ENCODE peak calls at places on chromosomes 2 and 18, in six cellular contexts. D is lung, M is pancreas, L is IMR-90, Y is neural progenitor cell, A is right lobe of liver. X is an unnamed sample.

GRCh38 chr2:182406221-182406620 is 20.6 kb downstream of the PDE1A start:
- DNase-seq in D (no peak), M (no peak), L (peak), Y (no peak), A (no peak), X (no peak)

GRCh38 chr2:217047209-217047998 is 187.5 kb upstream of the TNP1 start:
- DNase-seq in D (no peak), M (no peak), L (peak), Y (no peak), A (no peak), X (no peak)

GRCh38 chr2:170052151-170052550 is 125.8 kb upstream of the MYO3B start:
- DNase-seq in D (no peak), M (no peak), L (peak), Y (no peak), A (no peak), X (no peak)

GRCh38 chr2:140567734-140568133 is 1563.1 kb downstream of the LRP1B start:
- DNase-seq in D (no peak), M (no peak), L (peak), Y (no peak), A (no peak), X (no peak)

GRCh38 chr2:112164876-112165275 is 26.7 kb downstream of the FBLN7 start:
- DNase-seq in D (no peak), M (no peak), L (no peak), Y (no peak), A (no peak), X (no peak)

GRCh38 chr2:98727369-98727749 is 3.6 kb downstream of the MGAT4A start:
- DNase-seq in D (no peak), M (no peak), L (no peak), Y (no peak), A (no peak), X (no peak)

GRCh38 chr2:7094113-7094760 is 177.0 kb downstream of the RNF144A start:
- DNase-seq in D (no peak), M (no peak), L (no peak), Y (no peak), A (no peak), X (no peak)

GRCh38 chr18:3916082-3916481 is 466.1 kb downstream of the TGIF1 start:
- DNase-seq in D (no peak), M (no peak), L (no peak), Y (no peak), A (no peak), X (no peak)

GRCh38 chr2:129058981-129059380 is 740.3 kb upstream of the HS6ST1 start:
- DNase-seq in D (no peak), M (no peak), L (no peak), Y (no peak), A (no peak), X (no peak)

GRCh38 chr2:217981084-217981730 is 21.6 kb downstream of the TNS1 start:
- DNase-seq in D (peak), M (no peak), L (no peak), Y (no peak), A (no peak), X (no peak)

GRCh38 chr2:10236571-10237391 is 65.9 kb upstream of the HPCAL1 start:
- DNase-seq in D (no peak), M (no peak), L (no peak), Y (no peak), A (no peak), X (no peak)

GRCh38 chr2:45932278-45932975 is 281.0 kb downstream of the PRKCE start:
- DNase-seq in D (no peak), M (no peak), L (peak), Y (no peak), A (no peak), X (no peak)

GRCh38 chr2:238203973-238204683 is 633 bp upstream of the ILKAP start:
- DNase-seq in D (no peak), M (no peak), L (no peak), Y (no peak), A (no peak), X (no peak)

GRCh38 chr18:54335638-54336173 is 22.0 kb downstream of the STARD6 start:
- DNase-seq in D (no peak), M (no peak), L (no peak), Y (no peak), A (no peak), X (no peak)

GRCh38 chr18:9537638-9538037 is 62.3 kb downstream of the RALBP1 start:
- DNase-seq in D (no peak), M (no peak), L (no peak), Y (no peak), A (no peak), X (no peak)

GRCh38 chr2:238846503-238847431 is 1.1 kb upstream of the TWIST2 start:
- DNase-seq in D (peak), M (no peak), L (no peak), Y (peak), A (no peak), X (no peak)

GRCh38 chr18:8783335-8783993 is 78.1 kb downstream of the MTCL1 start:
- DNase-seq in D (no peak), M (no peak), L (no peak), Y (no peak), A (no peak), X (no peak)

GRCh38 chr18:33755918-33756590 is 178.0 kb downstream of the ASXL3 start:
- DNase-seq in D (peak), M (no peak), L (peak), Y (no peak), A (no peak), X (no peak)

GRCh38 chr18:79260510-79260909 is 135.2 kb upstream of the NFATC1 start:
- DNase-seq in D (no peak), M (no peak), L (no peak), Y (no peak), A (no peak), X (no peak)

GRCh38 chr2:205358351-205358815 is 323.9 kb upstream of the NRP2 start:
- DNase-seq in D (no peak), M (no peak), L (peak), Y (peak), A (no peak), X (no peak)

GRCh38 chr2:17621781-17622180 is 81.3 kb downstream of the VSNL1 start:
- DNase-seq in D (no peak), M (no peak), L (peak), Y (no peak), A (no peak), X (no peak)

GRCh38 chr2:152350155-152350679 is 15.2 kb downstream of the FMNL2 start:
- DNase-seq in D (no peak), M (no peak), L (no peak), Y (no peak), A (no peak), X (no peak)

GRCh38 chr2:129929321-129930290 is 49.9 kb upstream of the RAB6C start:
- DNase-seq in D (no peak), M (no peak), L (no peak), Y (no peak), A (no peak), X (no peak)

GRCh38 chr2:128385365-128385764 is 66.7 kb upstream of the HS6ST1 start:
- DNase-seq in D (no peak), M (no peak), L (no peak), Y (no peak), A (no peak), X (no peak)

GRCh38 chr2:226466589-226466988 is 333.0 kb downstream of the IRS1 start:
- DNase-seq in D (no peak), M (no peak), L (peak), Y (peak), A (no peak), X (no peak)

GRCh38 chr2:120559401-120559800 is 176.3 kb upstream of the GLI2 start:
- DNase-seq in D (no peak), M (no peak), L (peak), Y (no peak), A (no peak), X (no peak)

GRCh38 chr18:80200171-80200931 is 47.0 kb downstream of the PARD6G start:
- DNase-seq in D (peak), M (no peak), L (peak), Y (peak), A (no peak), X (no peak)

GRCh38 chr18:293557-293956 is 25.7 kb upstream of the THOC1 start:
- DNase-seq in D (no peak), M (no peak), L (peak), Y (no peak), A (no peak), X (no peak)

GRCh38 chr2:152518656-152519580 is 183.9 kb downstream of the FMNL2 start:
- DNase-seq in D (no peak), M (no peak), L (no peak), Y (peak), A (no peak), X (no peak)

GRCh38 chr2:191255271-191255670 is 10.1 kb downstream of the MYO1B start:
- DNase-seq in D (no peak), M (no peak), L (peak), Y (no peak), A (no peak), X (no peak)

GRCh38 chr2:1286929-1287328 is 126.3 kb upstream of the TPO start:
- DNase-seq in D (no peak), M (no peak), L (no peak), Y (no peak), A (no peak), X (no peak)

GRCh38 chr2:190781604-190782198 is 98.9 kb upstream of the GLS start:
- DNase-seq in D (peak), M (peak), L (peak), Y (peak), A (no peak), X (peak)

GRCh38 chr2:177245010-177245422 is 19.5 kb downstream of the NFE2L2 start:
- DNase-seq in D (no peak), M (no peak), L (peak), Y (no peak), A (no peak), X (no peak)

GRCh38 chr2:64623232-64623879 is 30.4 kb downstream of the SERTAD2 start:
- DNase-seq in D (no peak), M (no peak), L (no peak), Y (no peak), A (no peak), X (no peak)

GRCh38 chr2:194725169-194725568 is 931.9 kb upstream of the SLC39A10 start:
- DNase-seq in D (no peak), M (no peak), L (no peak), Y (no peak), A (no peak), X (no peak)

GRCh38 chr2:45269149-45269793 is 260.0 kb upstream of the SIX2 start:
- DNase-seq in D (no peak), M (no peak), L (peak), Y (no peak), A (no peak), X (no peak)

GRCh38 chr2:229344151-229344551 is 73.1 kb upstream of the PID1 start:
- DNase-seq in D (no peak), M (no peak), L (no peak), Y (no peak), A (no peak), X (no peak)

DNA sequence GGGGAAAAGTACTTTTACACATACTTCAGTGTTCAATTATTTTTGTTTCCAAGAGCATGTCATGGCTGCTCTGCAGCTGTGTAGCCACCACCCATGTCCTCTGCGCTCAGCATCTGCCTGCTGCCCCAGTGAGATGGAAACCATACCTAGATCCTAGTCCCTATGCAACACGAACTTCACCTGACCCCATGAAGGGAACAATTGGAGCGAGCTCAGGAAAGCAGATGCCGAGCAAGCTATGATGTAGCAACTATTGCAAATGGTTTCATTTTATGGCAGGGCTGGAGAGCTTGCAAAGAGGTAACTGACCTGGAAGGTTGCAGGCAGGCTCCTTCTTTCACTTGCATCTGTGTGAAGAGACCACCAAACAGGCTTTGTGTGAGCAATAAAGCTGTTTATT is 1.3 kb upstream of the CCDC141 start:
- DNase-seq in D (no peak), M (no peak), L (no peak), Y (no peak), A (no peak), X (no peak)
- H3K27ac ChIP-seq in D (peak), M (no peak), L (no peak), Y (no peak), A (no peak), X (no peak)

DNA sequence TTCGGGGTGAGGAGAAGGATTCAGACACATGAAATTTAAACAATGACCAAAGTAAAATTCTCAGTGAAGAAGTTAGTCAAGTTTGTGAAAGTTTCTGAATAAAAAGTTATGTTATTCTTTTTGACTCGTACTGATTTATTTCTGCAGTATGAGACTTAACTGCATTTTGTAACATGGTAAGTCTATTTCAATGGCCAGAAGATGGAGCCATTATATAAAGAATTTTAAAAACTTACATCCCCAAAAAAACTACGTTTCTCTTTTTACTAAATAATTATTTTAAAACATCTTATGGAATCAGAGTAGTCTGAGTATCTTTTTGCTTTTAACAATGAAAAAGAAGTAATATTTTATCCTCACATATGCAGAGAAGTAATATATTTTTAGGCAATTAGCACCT is 51.4 kb upstream of the SCN1A start:
- DNase-seq in D (no peak), M (no peak), L (peak), Y (no peak), A (no peak), X (no peak)
- TF ChIP-seq CTCF in D (no peak), M (no peak), L (peak), Y (peak), A (no peak), X (no peak)

GRCh38 chr18:24456549-24456948 is 3.9 kb upstream of the HRH4 start:
- DNase-seq in D (no peak), M (no peak), L (no peak), Y (no peak), A (no peak), X (no peak)
- H3K27ac ChIP-seq in D (no peak), M (no peak), L (no peak), Y (no peak), A (no peak), X (no peak)

GRCh38 chr2:25749676-25750075 is 76.3 kb upstream of the DTNB start:
- DNase-seq in D (no peak), M (no peak), L (no peak), Y (no peak), A (no peak), X (no peak)
- TF ChIP-seq CTCF in D (no peak), M (no peak), L (no peak), Y (no peak), A (no peak), X (no peak)

DNA sequence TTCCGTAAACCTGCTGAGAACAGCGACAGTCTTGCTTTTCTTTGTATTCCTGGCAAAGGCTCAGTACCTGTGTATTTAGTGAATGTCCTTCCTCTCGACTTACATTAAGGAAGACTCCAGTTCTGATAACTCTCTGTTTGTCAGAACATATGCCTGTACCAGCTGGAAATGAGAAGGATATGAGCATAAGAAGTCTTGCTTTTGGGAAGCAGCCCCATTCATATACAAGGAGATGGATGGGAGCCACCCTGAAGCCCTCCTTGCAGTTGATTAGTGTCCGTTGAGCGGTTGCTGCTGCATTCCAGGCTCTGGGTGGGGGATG is 59.8 kb downstream of the SH3BP4 start:
- DNase-seq in D (no peak), M (no peak), L (no peak), Y (no peak), A (no peak), X (no peak)
- H3K27ac ChIP-seq in D (no peak), M (peak), L (no peak), Y (peak), A (no peak), X (no peak)